ENCODE peak calls at places on chromosomes 11 and 22, in five cellular contexts. Q is mucosa of descending colon; U is neural crest cell; W is stimulated activated CD8-positive, alpha-beta memory T cell treated with anti-CD3 and anti-CD28 coated beads, Interleukin-12 subunit alpha, Interleukin-12 subunit beta, amount 100 ng/mL, for 1 hour; D is nucleus accumbens. E is an unnamed sample.

GRCh38 chr11:112837162-112837826 is 123.9 kb upstream of the NCAM1 start:
- DNase-seq in Q (no peak), W (no peak), U (no peak), D (peak; percentile 41), E (peak; percentile 42)

GRCh38 chr11:89491141-89491690 is at the start of gene NOX4:
- DNase-seq in D (peak; percentile 50), Q (no peak), U (peak; percentile 63), W (no peak), E (peak; percentile 76)

GRCh38 chr11:8813658-8814057 is 97.3 kb upstream of the AKIP1 start:
- DNase-seq in D (peak; percentile 55), W (peak; percentile 6), U (peak; percentile 75), Q (peak; percentile 79), E (peak; percentile 89)

GRCh38 chr22:29048822-29049654 is 12.6 kb downstream of the C22orf31 start:
- DNase-seq in U (no peak), W (no peak), D (no peak), Q (no peak), E (no peak)

GRCh38 chr22:37802310-37803194 is 5.2 kb upstream of the GCAT start:
- DNase-seq in W (no peak), U (peak; percentile 66), Q (peak; percentile 83), D (peak; percentile 57), E (peak; percentile 80)

GRCh38 chr22:19577422-19577966 is 53.3 kb upstream of the CLDN5 start:
- DNase-seq in D (no peak), W (no peak), Q (no peak), U (no peak), E (no peak)

GRCh38 chr11:75597636-75598035 is 35.6 kb downstream of the SERPINH1 start:
- DNase-seq in W (no peak), D (no peak), Q (no peak), U (peak; percentile 32), E (peak; percentile 75)

GRCh38 chr22:38872831-38873248 is 824 bp upstream of the CBX6 start:
- DNase-seq in D (peak; percentile 69), U (peak; percentile 58), W (no peak), Q (peak; percentile 59), E (peak; percentile 69)

GRCh38 chr22:33921576-33922181 is 1.4 kb upstream of the LARGE1 start:
- DNase-seq in U (peak; percentile 78), D (peak; percentile 68), Q (peak; percentile 73), W (no peak), E (peak; percentile 88)

GRCh38 chr11:75450826-75451783 is 18.1 kb upstream of the KLHL35 start:
- DNase-seq in U (peak; percentile 40), Q (no peak), W (no peak), D (no peak), E (peak; percentile 79)

GRCh38 chr11:127074151-127074761 is 73.7 kb upstream of the KIRREL3 start:
- DNase-seq in U (no peak), Q (peak; percentile 43), W (no peak), D (peak; percentile 37), E (peak; percentile 62)

GRCh38 chr11:17542249-17542648 is 2.0 kb downstream of the USH1C start:
- DNase-seq in Q (peak; percentile 87), W (no peak), D (no peak), U (no peak), E (no peak)

GRCh38 chr11:113488931-113489351 is 13.7 kb upstream of the DRD2 start:
- DNase-seq in D (no peak), W (no peak), Q (no peak), U (no peak), E (no peak)

GRCh38 chr11:124892131-124892530 is 5.5 kb downstream of the ROBO4 start:
- DNase-seq in U (no peak), Q (no peak), D (no peak), W (no peak), E (no peak)

GRCh38 chr11:95451682-95452081 is 220.7 kb upstream of the SESN3 start:
- DNase-seq in Q (no peak), D (no peak), U (no peak), W (no peak), E (no peak)

GRCh38 chr22:23178512-23179254 is 1.6 kb upstream of the BCR start:
- DNase-seq in Q (peak; percentile 79), W (peak; percentile 50), D (peak; percentile 61), U (peak; percentile 76), E (peak; percentile 79)

E was measured in H9.